ENCODE peak calls at places on chromosome 11, in ten cellular contexts. N is Ammon's horn, O is body of pancreas, W is HCEC 1CT, Y is sigmoid colon, R is ACHN, T is putamen, F is mucosa of descending colon, K is GM12865, Z is pons. D is an unnamed sample.

GRCh38 chr11:72814831-72815618 is 814 bp downstream of the ATG16L2 start:
- DNase-seq in N (no peak), O (peak; percentile 51), W (peak; percentile 47), Y (no peak), R (peak; percentile 70), T (no peak), F (no peak), K (peak; percentile 84), Z (no peak), D (peak; percentile 66)

GRCh38 chr11:69055598-69056516 is 7.1 kb downstream of the TPCN2 start:
- DNase-seq in N (peak; percentile 87), O (no peak), W (no peak), Y (peak; percentile 82), R (no peak), T (peak; percentile 82), F (peak; percentile 58), K (peak; percentile 95), Z (peak; percentile 79), D (no peak)

GRCh38 chr11:102615894-102616432 is 9.2 kb downstream of the MMP20 start:
- DNase-seq in N (no peak), O (no peak), W (no peak), Y (no peak), R (no peak), T (no peak), F (no peak), K (no peak), Z (no peak), D (no peak)

GRCh38 chr11:15589070-15589626 is 474.4 kb downstream of the INSC start:
- DNase-seq in N (no peak), O (no peak), W (no peak), Y (no peak), R (no peak), T (no peak), F (no peak), K (no peak), Z (no peak), D (peak; percentile 16)

GRCh38 chr11:119101367-119101758 is 290 bp downstream of the DPAGT1 start:
- DNase-seq in N (no peak), O (no peak), W (peak; percentile 39), Y (no peak), R (peak; percentile 38), T (no peak), F (no peak), K (peak; percentile 73), Z (no peak), D (no peak)

GRCh38 chr11:7977251-7977917 is 9.8 kb upstream of the EIF3F start:
- DNase-seq in N (no peak), O (no peak), W (peak; percentile 98), Y (no peak), R (peak; percentile 13), T (no peak), F (no peak), K (no peak), Z (no peak), D (no peak)

GRCh38 chr11:47797633-47798032 is 30.5 kb upstream of the FNBP4 start:
- DNase-seq in N (no peak), O (no peak), W (peak; percentile 82), Y (no peak), R (no peak), T (no peak), F (no peak), K (no peak), Z (no peak), D (no peak)

GRCh38 chr11:3853935-3854659 is 1.4 kb upstream of the STIM1 start:
- DNase-seq in N (no peak), O (peak; percentile 32), W (no peak), Y (peak; percentile 75), R (no peak), T (peak; percentile 61), F (peak; percentile 58), K (peak; percentile 92), Z (peak; percentile 57), D (no peak)